ENCODE peak calls at places on chromosomes 6 and 20, in six cellular contexts. L is endothelial cell of umbilical vein, H is lung, Y is BJ, V is WERI-Rb-1, O is tibial nerve. C is an unnamed sample.

GRCh38 chr6:24522090-24522820 is 27.5 kb downstream of the ALDH5A1 start:
- DNase-seq in Y (no peak), H (no peak), L (no peak), V (no peak), O (no peak), C (no peak)

GRCh38 chr6:150270330-150271052 is 98.3 kb upstream of the IYD start:
- DNase-seq in O (no peak), H (no peak), V (no peak), L (no peak), Y (no peak), C (no peak)

GRCh38 chr6:129131282-129131681 is 248.3 kb downstream of the LAMA2 start:
- DNase-seq in Y (no peak), L (no peak), O (peak; percentile 74), V (no peak), H (no peak), C (peak; percentile 66)

GRCh38 chr6:63478751-63479150 is 93.5 kb upstream of the LOC128125822 start:
- DNase-seq in O (no peak), Y (no peak), L (no peak), H (no peak), V (no peak), C (no peak)

GRCh38 chr20:53609501-53610445 is 16.1 kb upstream of the ZNF217 start:
- DNase-seq in H (peak; percentile 45), Y (no peak), L (peak; percentile 55), O (no peak), V (no peak), C (no peak)

GRCh38 chr6:18045507-18045906 is 58.1 kb upstream of the KIF13A start:
- DNase-seq in Y (no peak), H (no peak), V (no peak), L (no peak), O (no peak), C (no peak)

GRCh38 chr6:82612475-82612874 is 248.9 kb downstream of the TPBG start:
- DNase-seq in O (no peak), L (no peak), H (no peak), V (no peak), Y (no peak), C (no peak)

GRCh38 chr6:79635179-79635578 is 4.0 kb downstream of the SH3BGRL2 start:
- DNase-seq in L (peak; percentile 67), V (no peak), Y (no peak), O (no peak), H (no peak), C (no peak)

GRCh38 chr20:33933469-33933909 is 60.2 kb upstream of the RALY start:
- DNase-seq in Y (no peak), O (peak; percentile 39), H (peak; percentile 41), L (no peak), V (peak; percentile 54), C (no peak)

GRCh38 chr20:20710847-20711315 is 1.6 kb downstream of the RALGAPA2 start:
- DNase-seq in O (no peak), L (peak; percentile 34), Y (no peak), V (no peak), H (peak; percentile 79), C (no peak)

GRCh38 chr6:167153523-167153959 is 4.2 kb downstream of the GPR31 start:
- DNase-seq in O (peak; percentile 13), Y (no peak), L (peak; percentile 35), H (no peak), V (no peak), C (no peak)

GRCh38 chr6:55980627-55981211 is 105.3 kb upstream of the BMP5 start:
- DNase-seq in Y (no peak), H (no peak), O (peak; percentile 65), V (peak; percentile 37), L (peak; percentile 66), C (no peak)

GRCh38 chr6:43982084-43982625 is 145.1 kb downstream of the MRPL14 start:
- DNase-seq in O (no peak), V (no peak), H (no peak), Y (no peak), L (no peak), C (no peak)

GRCh38 chr6:143060806-143061596 is at the start of gene AIG1:
- DNase-seq in O (peak; percentile 33), V (peak; percentile 75), H (peak; percentile 75), Y (no peak), L (peak; percentile 63), C (peak; percentile 13)

GRCh38 chr6:89308525-89309400 is 6.3 kb downstream of the GABRR2 start:
- DNase-seq in O (no peak), H (no peak), Y (no peak), L (no peak), V (no peak), C (no peak)

GRCh38 chr6:128964233-128964755 is 81.4 kb downstream of the LAMA2 start:
- DNase-seq in H (no peak), V (no peak), O (no peak), Y (no peak), L (peak; percentile 51), C (no peak)

GRCh38 chr6:111858347-111858746 is 14.9 kb downstream of the FYN start:
- DNase-seq in O (no peak), Y (no peak), V (no peak), L (no peak), H (no peak), C (no peak)

GRCh38 chr6:26319405-26320128 is 45.4 kb upstream of the BTN3A2 start:
- DNase-seq in V (no peak), L (no peak), O (no peak), H (no peak), Y (no peak), C (no peak)
- H3K4me3 ChIP-seq in V (no peak overlapping the region), L (no peak overlapping the region), O (no peak overlapping the region), H (no peak overlapping the region), Y (no peak overlapping the region), C (no peak overlapping the region)

GRCh38 chr6:41705329-41705995 is 29.9 kb downstream of the TFEB start:
- DNase-seq in O (no peak), L (no peak), H (no peak), V (no peak), Y (no peak), C (no peak)

GRCh38 chr6:41706876-41707564 is 28.4 kb downstream of the TFEB start:
- DNase-seq in O (peak; percentile 56), V (no peak), Y (no peak), H (no peak), L (no peak), C (peak; percentile 31)

GRCh38 chr6:41707565-41708200 is 27.7 kb downstream of the TFEB start:
- DNase-seq in O (no peak), H (no peak), Y (no peak), V (no peak), L (no peak), C (no peak)

GRCh38 chr6:41704656-41705328 is 30.6 kb downstream of the TFEB start:
- DNase-seq in Y (no peak), L (no peak), O (no peak), V (no peak), H (no peak), C (no peak)

DNA sequence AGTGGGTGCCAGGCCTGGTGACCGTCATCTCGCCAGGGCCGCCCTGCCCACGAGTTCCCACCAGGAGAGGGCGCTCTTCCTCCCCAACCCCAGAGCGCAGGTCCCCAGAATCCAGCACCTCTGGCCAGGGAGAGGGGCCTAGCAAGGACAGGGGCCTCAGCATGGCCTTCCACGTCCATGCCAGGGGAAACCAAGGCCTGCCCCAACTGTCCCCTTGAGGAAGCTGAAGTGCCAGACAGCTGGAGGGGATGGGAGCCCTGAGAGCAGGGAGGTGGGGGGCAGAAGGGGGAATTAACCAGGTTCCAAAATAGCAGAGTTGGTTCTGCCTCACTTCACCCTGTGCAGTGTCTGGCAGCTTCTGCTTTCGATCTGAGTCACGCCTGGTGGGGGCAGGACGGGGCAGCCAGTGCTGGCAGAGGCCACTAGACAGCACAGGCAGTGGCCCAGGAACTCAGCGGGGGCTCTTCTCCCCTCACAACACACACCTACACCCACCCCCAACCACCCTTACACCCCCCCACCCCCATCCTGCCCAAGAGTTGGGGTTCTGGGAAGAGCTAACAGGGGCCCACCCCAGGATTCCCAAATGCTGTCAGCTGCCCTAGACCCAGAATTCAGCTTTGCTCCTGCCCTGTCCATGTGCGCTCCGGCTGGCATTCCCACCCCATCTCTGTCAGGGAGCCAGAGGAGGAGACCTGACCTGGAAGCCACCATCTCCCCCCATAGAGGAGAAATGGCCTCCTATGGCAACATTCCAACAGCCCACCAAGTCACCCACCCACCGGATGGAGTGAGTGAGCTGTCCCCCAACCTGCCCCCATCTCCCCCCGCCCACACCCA is 29.2 kb downstream of the TFEB start:
- DNase-seq in L (peak; percentile 14), V (peak; percentile 92), Y (no peak), H (peak; percentile 79), O (peak; percentile 73), C (no peak)
- H3K4me3 ChIP-seq in L (no peak overlapping the region), V (no peak overlapping the region), Y (no peak overlapping the region), H (no peak overlapping the region), O (no peak overlapping the region), C (no peak overlapping the region)

GRCh38 chr6:27579973-27580372 is 107.1 kb upstream of the ZNF184 start:
- DNase-seq in H (no peak), O (no peak), L (no peak), Y (no peak), V (no peak), C (no peak)

GRCh38 chr6:27577922-27578321 is 105.0 kb upstream of the ZNF184 start:
- DNase-seq in Y (no peak), H (no peak), L (no peak), O (no peak), V (no peak), C (no peak)

DNA sequence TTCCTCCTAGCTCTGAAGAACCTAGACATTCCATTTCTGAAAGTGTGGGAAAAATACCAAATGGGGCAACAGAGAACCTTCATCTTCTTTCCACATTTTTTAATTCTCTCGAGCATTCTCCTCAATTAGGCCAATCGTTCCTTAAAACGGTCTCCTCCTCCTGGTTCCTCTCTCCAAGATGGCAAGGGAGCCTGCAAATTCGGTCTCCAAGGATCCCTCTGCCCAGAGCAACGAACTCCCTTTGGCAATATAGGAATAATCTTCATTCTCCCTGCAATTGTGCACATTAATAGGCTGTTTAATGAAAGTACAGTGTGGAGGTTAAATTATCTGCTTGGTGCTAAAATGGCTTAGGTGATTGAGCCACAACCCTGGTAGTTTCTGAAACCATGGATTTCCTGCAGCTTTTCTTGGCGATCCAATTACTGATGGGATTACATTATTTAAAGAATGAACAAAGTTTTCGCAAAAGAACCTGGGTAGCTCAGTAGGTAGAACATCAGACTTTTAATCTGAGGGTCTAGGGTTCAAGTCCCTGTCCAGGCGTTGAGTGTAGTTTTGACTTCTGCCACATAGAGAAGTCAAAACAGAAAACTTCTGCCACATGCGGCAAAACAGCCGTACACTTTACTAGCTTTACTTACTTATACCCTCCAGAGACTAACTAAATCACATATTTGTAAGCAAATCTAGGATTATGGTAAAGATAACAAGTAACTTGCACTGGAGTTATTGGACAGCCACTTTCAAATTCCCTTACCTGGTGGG is 102.9 kb upstream of the ZNF184 start:
- DNase-seq in Y (no peak), H (no peak), O (no peak), V (no peak), L (no peak), C (no peak)
- H3K4me3 ChIP-seq in Y (no peak overlapping the region), H (no peak overlapping the region), O (no peak overlapping the region), V (no peak overlapping the region), L (no peak overlapping the region), C (no peak overlapping the region)

GRCh38 chr6:30886897-30887255 is 2.6 kb downstream of the DDR1 start:
- DNase-seq in V (no peak), Y (no peak), O (no peak), L (no peak), H (no peak), C (no peak)

GRCh38 chr6:30884521-30885480 is 482 bp downstream of the DDR1 start:
- DNase-seq in L (no peak), H (peak; percentile 39), V (peak; percentile 72), Y (no peak), O (no peak), C (no peak)

GRCh38 chr6:30883743-30884520 is at the start of gene DDR1:
- DNase-seq in V (peak; percentile 89), O (no peak), Y (no peak), H (peak; percentile 59), L (no peak), C (no peak)

GRCh38 chr6:30885999-30886896 is 1.9 kb downstream of the DDR1 start:
- DNase-seq in O (no peak), L (no peak), H (peak; percentile 41), Y (peak; percentile 41), V (peak; percentile 83), C (peak; percentile 40)

GRCh38 chr6:30885481-30885998 is 1.2 kb downstream of the DDR1 start:
- DNase-seq in V (no peak), L (no peak), H (peak; percentile 58), Y (no peak), O (no peak), C (no peak)
- H3K4me3 ChIP-seq in V (peak overlapping the region; percentile 58), L (no peak overlapping the region), H (no peak overlapping the region), Y (peak overlapping the region; percentile 60), O (peak overlapping the region; percentile 72), C (peak overlapping the region; percentile 76)

C was measured in skeletal muscle cell.